ENCODE peak calls at places on chromosome 1, in five cellular contexts. D is HEK293T, J is HepG2, H is NT2/D1, K is GM12878. G is an unnamed sample.

GRCh38 chr1:163320891-163321290 is 863 bp upstream of the NUF2 start:
- DNase-seq in D (no peak), J (peak; percentile 1), H (peak; percentile 22), K (no peak), G (no peak)

GRCh38 chr1:246691622-246692495 is 32.4 kb upstream of the SCCPDH start:
- DNase-seq in D (no peak), J (no peak), H (no peak), K (no peak), G (no peak)

GRCh38 chr1:233972951-233973635 is 68.6 kb downstream of the SLC35F3 start:
- DNase-seq in D (no peak), J (no peak), H (no peak), K (no peak), G (no peak)

GRCh38 chr1:203769505-203770343 is 4.7 kb downstream of the LAX1 start:
- DNase-seq in D (no peak), J (peak; percentile 73), H (no peak), K (no peak), G (no peak)

GRCh38 chr1:17251699-17252376 is 2.9 kb downstream of the PADI3 start:
- DNase-seq in D (no peak), J (no peak), H (no peak), K (no peak), G (no peak)

GRCh38 chr1:159817276-159818041 is 9.2 kb upstream of the SLAMF8 start:
- DNase-seq in D (no peak), J (peak; percentile 70), H (no peak), K (no peak), G (no peak)

GRCh38 chr1:8040586-8040985 is 14.5 kb upstream of the ERRFI1 start:
- DNase-seq in D (no peak), J (peak; percentile 96), H (no peak), K (no peak), G (no peak)

GRCh38 chr1:37449936-37450335 is 24.4 kb upstream of the ZC3H12A start:
- DNase-seq in D (no peak), J (no peak), H (no peak), K (no peak), G (no peak)

GRCh38 chr1:70093250-70093975 is 112.0 kb downstream of the LRRC40 start:
- DNase-seq in D (no peak), J (no peak), H (no peak), K (no peak), G (no peak)

DNA sequence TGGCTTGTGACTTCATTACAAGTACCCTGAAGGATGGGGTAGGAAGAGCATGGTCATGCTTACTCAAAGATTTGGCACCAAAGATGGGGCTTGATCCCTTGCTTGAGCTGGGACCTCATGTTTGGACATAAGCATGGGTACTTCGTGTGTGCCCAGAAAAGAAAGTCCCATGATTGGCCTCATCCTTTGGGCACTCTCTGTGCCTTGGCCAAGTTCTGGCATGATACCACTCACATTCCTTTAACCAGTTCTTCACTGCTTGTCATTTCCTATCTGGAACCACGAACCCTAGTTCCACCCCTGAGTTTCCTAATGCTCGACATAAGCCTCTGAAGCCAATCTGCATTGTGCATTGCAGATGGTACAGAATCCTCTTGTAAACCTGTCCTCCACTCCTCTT is 107.0 kb downstream of the NAV1 start:
- DNase-seq in D (no peak), J (no peak), H (no peak), K (no peak), G (no peak)
- TF ChIP-seq SUZ12 in D (no peak), J (no peak), H (no peak), K (no peak), G (no peak)

DNA sequence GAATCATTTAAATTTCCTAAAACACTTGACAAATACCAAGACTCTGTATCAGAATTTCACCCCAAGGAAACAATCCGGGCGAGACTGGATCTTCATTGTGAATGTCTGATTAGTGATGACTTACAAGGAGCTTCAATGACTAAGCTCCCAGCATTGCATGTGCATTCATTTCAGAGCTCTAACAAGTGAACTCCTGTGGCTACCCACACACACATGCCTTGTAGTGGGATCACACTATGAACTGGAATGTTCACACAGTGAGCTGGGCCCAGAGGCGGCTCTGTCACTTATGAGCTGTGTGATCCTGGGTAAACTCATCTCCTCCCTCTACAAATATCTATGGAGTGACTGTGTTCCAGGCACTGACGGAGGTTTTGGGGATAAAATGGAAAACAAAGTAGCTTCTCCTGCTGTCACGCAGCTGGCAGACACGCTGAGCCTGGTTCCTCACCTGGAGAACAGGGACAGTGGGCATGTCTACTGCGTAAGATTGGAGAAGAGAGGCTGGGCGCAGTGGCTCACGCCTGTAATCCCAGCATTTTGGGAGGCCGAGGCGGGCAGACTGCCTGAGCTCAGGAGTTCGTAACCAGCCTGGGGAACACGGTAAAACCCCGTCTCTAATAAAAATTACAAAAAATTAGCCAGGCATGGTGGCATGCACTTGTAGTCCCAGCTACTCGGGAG is 56.9 kb downstream of the CLSTN1 start:
- DNase-seq in D (no peak), J (no peak), H (no peak), K (no peak), G (no peak)
- TF ChIP-seq SUZ12 in D (no peak), J (no peak), H (no peak), K (no peak), G (no peak)

GRCh38 chr1:222784371-222784770 is 30.5 kb upstream of the DISP1 start:
- DNase-seq in D (no peak), J (no peak), H (no peak), K (no peak), G (no peak)

GRCh38 chr1:222784916-222785315 is 29.9 kb upstream of the DISP1 start:
- DNase-seq in D (no peak), J (no peak), H (no peak), K (no peak), G (no peak)

GRCh38 chr1:222785553-222785952 is 29.3 kb upstream of the DISP1 start:
- DNase-seq in D (no peak), J (no peak), H (no peak), K (no peak), G (no peak)

GRCh38 chr1:222787746-222788145 is 27.1 kb upstream of the DISP1 start:
- DNase-seq in D (no peak), J (no peak), H (no peak), K (no peak), G (no peak)

DNA sequence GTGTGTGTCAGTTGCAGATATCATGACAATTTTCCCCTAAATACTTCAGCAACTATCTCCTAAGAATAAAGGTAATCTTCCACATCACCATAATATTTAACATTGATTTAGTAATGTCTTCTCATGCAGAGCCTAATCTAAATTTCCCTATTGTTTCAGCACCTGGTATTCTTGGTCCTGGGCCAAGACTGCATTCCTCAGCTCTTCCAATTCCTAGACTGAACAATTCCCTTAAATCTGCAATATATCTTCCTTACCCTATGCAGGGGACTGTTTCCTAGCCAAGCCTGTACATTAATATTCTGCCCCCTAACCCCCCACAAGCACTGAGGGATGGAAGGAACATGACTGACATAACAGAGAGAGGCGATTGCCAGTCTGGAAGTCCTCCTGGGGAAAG is 28.7 kb upstream of the DISP1 start:
- DNase-seq in D (no peak), J (no peak), H (no peak), K (no peak), G (no peak)
- TF ChIP-seq SUZ12 in D (no peak), J (no peak), H (no peak), K (no peak), G (no peak)

GRCh38 chr1:9331558-9332346 is 39.1 kb downstream of the SPSB1 start:
- DNase-seq in D (no peak), J (peak; percentile 47), H (no peak), K (no peak), G (no peak)
- TF ChIP-seq SUZ12 in D (no peak), J (no peak), H (no peak), K (no peak), G (no peak)

DNA sequence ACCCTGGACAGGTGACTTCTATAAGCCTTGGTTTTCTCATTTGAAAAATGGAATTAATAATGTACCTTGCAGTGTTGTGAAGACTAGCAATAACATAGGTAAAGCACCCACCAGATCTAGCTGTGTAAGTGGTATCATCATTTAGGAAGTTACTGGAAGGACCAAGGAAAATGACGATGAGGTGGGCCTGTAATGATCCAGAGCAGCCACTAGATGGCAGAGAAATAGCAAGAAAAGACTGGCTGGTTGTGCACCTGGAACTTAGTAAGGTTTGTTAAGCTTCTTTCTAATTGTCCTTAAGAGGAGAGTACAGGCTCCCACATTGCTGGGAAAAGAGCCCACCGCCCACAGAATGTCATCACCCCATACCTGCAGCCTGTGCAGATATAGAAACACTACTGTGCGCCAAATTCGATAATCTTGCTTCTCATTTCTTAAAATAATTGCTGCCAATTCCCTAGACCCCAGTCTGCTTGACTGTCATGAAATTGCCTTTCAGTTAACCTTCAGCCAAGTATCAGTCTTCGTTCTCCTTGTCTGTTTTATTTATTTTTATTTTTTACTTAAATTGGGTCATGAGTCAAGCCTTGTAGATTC is 37.2 kb downstream of the WNT4 start:
- DNase-seq in D (peak; percentile 65), J (peak; percentile 44), H (peak; percentile 36), K (no peak), G (no peak)
- TF ChIP-seq SUZ12 in D (no peak), J (no peak), H (no peak), K (no peak), G (no peak)

GRCh38 chr1:40014812-40015594 is 25.5 kb upstream of the CAP1 start:
- DNase-seq in D (no peak), J (no peak), H (no peak), K (no peak), G (no peak)
- TF ChIP-seq SUZ12 in D (no peak), J (no peak), H (no peak), K (no peak), G (no peak)

GRCh38 chr1:204859885-204860284 is 10.8 kb upstream of the NFASC start:
- DNase-seq in D (no peak), J (no peak), H (no peak), K (no peak), G (no peak)
- TF ChIP-seq SUZ12 in D (no peak), J (no peak), H (no peak), K (no peak), G (no peak)

GRCh38 chr1:100703052-100703451 is 16.5 kb upstream of the VCAM1 start:
- DNase-seq in D (no peak), J (no peak), H (no peak), K (no peak), G (no peak)

GRCh38 chr1:100703716-100704115 is 15.8 kb upstream of the VCAM1 start:
- DNase-seq in D (no peak), J (no peak), H (no peak), K (no peak), G (no peak)

GRCh38 chr1:100704473-100704872 is 15.1 kb upstream of the VCAM1 start:
- DNase-seq in D (no peak), J (no peak), H (no peak), K (no peak), G (no peak)

GRCh38 chr1:100699744-100700143 is 19.8 kb upstream of the VCAM1 start:
- DNase-seq in D (no peak), J (no peak), H (no peak), K (no peak), G (no peak)

GRCh38 chr1:100700586-100700985 is 19.0 kb upstream of the VCAM1 start:
- DNase-seq in D (no peak), J (no peak), H (no peak), K (no peak), G (no peak)
- TF ChIP-seq SUZ12 in D (no peak), J (no peak), H (no peak), K (no peak), G (no peak)

GRCh38 chr1:201405484-201405831 is 6.3 kb upstream of the LAD1 start:
- DNase-seq in D (no peak), J (peak; percentile 77), H (no peak), K (peak; percentile 49), G (no peak)
- TF ChIP-seq SUZ12 in D (no peak), J (no peak), H (no peak), K (no peak), G (no peak)